ENCODE peak calls at places on chromosomes 3 and 15, in five cellular contexts. P, X, B, V and N are unnamed samples.

GRCh38 chr15:74854453-74854852 is 11.5 kb upstream of the ULK3 start:
- DNase-seq in P (no peak), X (no peak), B (no peak), V (no peak), N (no peak)

GRCh38 chr15:34102175-34102925 is 467 bp downstream of the PGBD4 start:
- DNase-seq in P (no peak), X (no peak), B (no peak), V (no peak), N (no peak)

GRCh38 chr3:31851278-31851677 is 129.8 kb downstream of the OSBPL10 start:
- DNase-seq in P (no peak), X (no peak), B (no peak), V (no peak), N (no peak)

GRCh38 chr3:142026333-142026732 is 123.0 kb downstream of the TFDP2 start:
- DNase-seq in P (no peak), X (no peak), B (no peak), V (no peak), N (no peak)

GRCh38 chr15:85504739-85505676 is 124.6 kb downstream of the AKAP13 start:
- DNase-seq in P (peak; percentile 85), X (no peak), B (peak; percentile 58), V (no peak), N (peak; percentile 24)

GRCh38 chr15:69090197-69090948 is 70.1 kb upstream of the GLCE start:
- DNase-seq in P (peak; percentile 83), X (no peak), B (peak; percentile 83), V (no peak), N (peak; percentile 39)

GRCh38 chr15:73989001-73989798 is 2.9 kb downstream of the STOML1 start:
- DNase-seq in P (peak; percentile 80), X (no peak), B (no peak), V (no peak), N (no peak)

GRCh38 chr15:100430381-100430780 is 88.6 kb upstream of the ADAMTS17 start:
- DNase-seq in P (no peak), X (no peak), B (no peak), V (no peak), N (no peak)

GRCh38 chr3:123449092-123449985 is 449 bp upstream of the ADCY5 start:
- DNase-seq in P (peak; percentile 38), X (no peak), B (peak; percentile 86), V (no peak), N (no peak)

GRCh38 chr3:47159153-47159552 is 4.8 kb downstream of the SETD2 start:
- DNase-seq in P (no peak), X (no peak), B (no peak), V (no peak), N (no peak)

GRCh38 chr15:73941871-73942635 is 15.8 kb downstream of the LOXL1 start:
- DNase-seq in P (peak; percentile 23), X (no peak), B (no peak), V (no peak), N (no peak)

GRCh38 chr3:144018776-144019175 is 47.2 kb downstream of the DIPK2A start:
- DNase-seq in P (peak; percentile 66), X (no peak), B (no peak), V (no peak), N (no peak)

GRCh38 chr3:157104928-157105652 is 54.9 kb downstream of the CCNL1 start:
- DNase-seq in P (no peak), X (no peak), B (peak; percentile 92), V (no peak), N (no peak)

GRCh38 chr15:74631935-74632560 is 16.4 kb downstream of the CLK3 start:
- DNase-seq in P (peak; percentile 59), X (no peak), B (peak; percentile 92), V (no peak), N (peak; percentile 76)

GRCh38 chr15:22979069-22979698 is 984 bp downstream of the CYFIP1 start:
- DNase-seq in P (peak; percentile 51), X (no peak), B (peak; percentile 82), V (no peak), N (peak; percentile 70)

GRCh38 chr3:47003461-47004368 is 24.2 kb downstream of the NBEAL2 start:
- DNase-seq in P (no peak), X (no peak), B (no peak), V (no peak), N (no peak)

GRCh38 chr15:98860647-98861041 is 146.9 kb downstream of the PGPEP1L start:
- DNase-seq in P (no peak), X (no peak), B (no peak), V (no peak), N (no peak)

GRCh38 chr15:22949074-22949547 is 31.1 kb downstream of the CYFIP1 start:
- DNase-seq in P (peak; percentile 93), X (no peak), B (peak; percentile 90), V (no peak), N (no peak)

GRCh38 chr3:38059148-38059547 is 20.1 kb downstream of the DLEC1 start:
- DNase-seq in P (no peak), X (no peak), B (no peak), V (no peak), N (no peak)

GRCh38 chr3:186053954-186054353 is 54.9 kb downstream of the ETV5 start:
- DNase-seq in P (no peak), X (no peak), B (no peak), V (no peak), N (no peak)

GRCh38 chr3:37024092-37024491 is 30.8 kb downstream of the MLH1 start:
- DNase-seq in P (peak; percentile 30), X (no peak), B (no peak), V (no peak), N (no peak)

GRCh38 chr15:48415036-48415886 is 84.0 kb downstream of the DUT start:
- DNase-seq in P (no peak), X (no peak), B (no peak), V (no peak), N (peak; percentile 69)

GRCh38 chr3:69231929-69232437 is 109.6 kb upstream of the LMOD3 start:
- DNase-seq in P (peak; percentile 42), X (no peak), B (no peak), V (no peak), N (peak; percentile 57)

GRCh38 chr15:29270169-29270955 is 740 bp upstream of the NSMCE3 start:
- DNase-seq in P (peak; percentile 51), X (no peak), B (no peak), V (peak; percentile 67), N (no peak)

GRCh38 chr3:15330031-15330596 is 2.3 kb downstream of the SH3BP5 start:
- DNase-seq in P (peak; percentile 82), X (peak; percentile 14), B (no peak), V (no peak), N (no peak)

GRCh38 chr15:38707802-38708671 is 143.4 kb upstream of the RASGRP1 start:
- DNase-seq in P (peak; percentile 76), X (no peak), B (peak; percentile 79), V (no peak), N (peak; percentile 54)

GRCh38 chr3:80559701-80560100 is 791.9 kb upstream of the ROBO1 start:
- DNase-seq in P (no peak), X (no peak), B (no peak), V (no peak), N (no peak)

GRCh38 chr15:40845511-40846284 is 1.9 kb downstream of the SPINT1 start:
- DNase-seq in P (no peak), X (no peak), B (peak; percentile 80), V (no peak), N (peak; percentile 97)

GRCh38 chr15:78456391-78456790 is 18.4 kb downstream of the IREB2 start:
- DNase-seq in P (no peak), X (no peak), B (no peak), V (no peak), N (no peak)
- H3K27ac ChIP-seq in P (peak overlapping the region; percentile 65), X (no peak overlapping the region), B (no peak overlapping the region), V (no peak overlapping the region), N (no peak overlapping the region)

DNA sequence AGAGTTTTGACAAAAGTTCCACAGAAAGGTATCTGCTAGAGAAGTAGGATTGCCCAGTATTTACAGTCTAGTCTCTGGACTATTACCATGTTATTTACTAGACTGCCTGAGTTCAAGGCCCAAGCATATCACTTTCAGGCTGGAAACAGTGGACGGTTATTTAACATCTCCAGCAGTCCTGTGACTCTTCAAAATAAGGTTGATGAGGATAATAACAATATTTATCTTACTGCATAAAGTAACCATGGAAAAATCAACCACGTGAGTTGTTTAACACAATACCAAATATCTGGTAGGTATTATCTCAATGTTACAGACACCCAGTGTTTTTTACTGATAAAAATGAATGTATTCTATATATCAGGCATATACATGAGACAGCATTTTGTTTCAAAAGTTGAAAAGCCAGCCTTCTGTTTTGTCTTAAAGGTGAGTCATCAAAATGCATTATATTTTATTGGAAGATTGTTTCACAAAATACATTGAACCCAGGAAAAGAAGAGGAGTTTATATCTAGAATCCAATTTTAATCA is 535.8 kb downstream of the TBL1XR1 start:
- DNase-seq in P (no peak), X (no peak), B (no peak), V (no peak), N (no peak)
- TF ChIP-seq CTCF in P (no peak), X (no peak), B (no peak), V (no peak), N (no peak)

DNA sequence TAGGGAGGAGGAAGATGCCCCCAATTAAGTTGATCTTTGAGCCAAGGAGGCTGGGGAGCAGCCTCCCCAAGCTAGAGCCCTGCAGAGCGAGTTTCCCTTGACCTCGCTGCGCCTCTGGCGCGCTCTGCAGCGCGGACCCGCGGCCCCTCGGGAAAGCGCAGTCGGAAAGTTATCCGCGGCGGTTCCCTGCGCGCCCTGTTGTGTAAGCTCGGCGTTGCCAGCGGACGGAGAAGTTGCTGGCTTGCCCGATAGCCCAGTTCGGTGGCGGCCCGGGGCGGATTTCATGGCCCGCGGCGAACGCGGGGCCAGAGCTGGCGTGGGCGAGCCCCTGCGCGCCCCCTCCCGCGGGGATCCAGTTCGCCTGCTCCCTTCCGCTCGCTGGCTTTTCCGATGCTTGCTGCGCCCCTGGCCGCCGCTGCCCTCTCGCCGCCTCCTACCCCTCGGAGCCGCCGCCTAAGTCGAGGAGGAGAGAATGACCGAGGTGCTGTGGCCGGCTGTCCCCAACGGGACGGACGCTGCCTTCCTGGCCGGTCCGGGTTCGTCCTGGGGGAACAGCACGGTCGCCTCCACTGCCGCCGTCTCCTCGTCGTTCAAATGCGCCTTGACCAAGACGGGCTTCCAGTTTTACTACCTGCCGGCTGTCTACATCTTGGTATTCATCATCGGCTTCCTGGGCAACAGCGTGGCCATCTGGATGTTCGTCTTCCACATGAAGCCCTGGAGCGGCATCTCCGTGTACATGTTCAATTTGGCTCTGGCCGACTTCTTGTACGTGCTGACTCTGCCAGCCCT is 576 bp downstream of the P2RY1 start:
- DNase-seq in P (peak; percentile 80), X (no peak), B (peak; percentile 85), V (no peak), N (peak; percentile 36)
- H3K27ac ChIP-seq in P (peak overlapping the region; percentile 63), X (peak overlapping the region; percentile 45), B (peak overlapping the region; percentile 45), V (peak overlapping the region; percentile 41), N (peak overlapping the region; percentile 89)

DNA sequence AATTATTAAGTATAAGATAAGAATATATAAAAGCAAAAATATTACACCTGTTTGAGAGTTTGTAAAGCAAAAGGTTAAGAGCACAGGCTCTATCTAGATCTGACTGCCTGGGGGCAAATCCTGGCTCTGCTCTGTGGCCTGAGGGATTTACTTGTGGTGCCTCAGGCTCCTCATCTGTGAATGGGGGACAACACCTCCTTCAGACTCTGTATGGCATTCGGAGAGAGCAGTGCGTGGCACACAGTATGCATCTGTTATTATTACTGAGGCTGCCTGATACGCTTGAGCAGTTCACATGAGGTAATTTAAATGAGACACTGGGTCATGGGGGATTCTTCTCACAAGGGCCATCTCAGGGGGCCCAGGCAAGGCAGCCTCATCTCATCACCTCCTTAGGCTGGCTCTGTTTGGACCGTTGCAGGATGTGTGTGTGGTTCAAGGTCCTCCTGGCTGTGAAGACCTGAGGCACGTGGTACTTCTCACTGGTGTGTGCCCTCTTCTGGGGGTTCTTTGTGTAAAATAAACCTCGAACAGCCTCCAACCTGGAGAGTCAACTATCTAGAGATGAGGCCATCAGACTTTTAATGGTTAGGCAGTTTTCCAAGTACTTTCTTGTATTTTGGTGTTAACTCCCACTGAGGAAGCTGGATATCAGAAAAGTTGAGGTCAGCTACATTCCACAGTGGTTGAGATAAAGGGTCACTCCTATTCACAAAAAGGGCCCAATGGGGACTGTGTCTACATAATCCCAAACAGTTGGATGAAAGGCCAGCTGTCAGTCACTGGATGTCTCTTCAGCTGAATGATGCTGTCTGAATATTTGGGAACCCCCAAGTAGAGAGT is 9.0 kb downstream of the GNB5 start:
- DNase-seq in P (peak; percentile 25), X (no peak), B (no peak), V (no peak), N (no peak)
- TF ChIP-seq CTCF in P (no peak), X (no peak), B (no peak), V (no peak), N (no peak)